ENCODE peak calls at places on chromosomes 6 and 20, in six cellular contexts. X is right atrium auricular region, A is aorta, M is PC-3, P is PC-9, E is mesenchymal stem cell. K is an unnamed sample. For H3K36me3, the result is how much of the 10 kb centered on the place peaks cover.

GRCh38 chr20:58416832-58417231 is 27.8 kb downstream of the VAPB start:
- DNase-seq in A (no peak), E (no peak), P (no peak), X (no peak), M (no peak), K (no peak)

GRCh38 chr20:54642733-54643667 is 167.6 kb downstream of the DOK5 start:
- DNase-seq in P (no peak), E (no peak), M (no peak), X (no peak), A (peak), K (no peak)

GRCh38 chr20:62409935-62410741 is 3.1 kb upstream of the CABLES2 start:
- DNase-seq in E (peak), P (peak), A (no peak), X (no peak), M (peak), K (no peak)

GRCh38 chr20:40945754-40946451 is 82.7 kb upstream of the TOP1 start:
- DNase-seq in P (peak), A (peak), M (peak), X (no peak), E (peak), K (peak)

GRCh38 chr6:44642870-44643522 is 255.5 kb downstream of the CDC5L start:
- DNase-seq in M (peak), A (no peak), E (no peak), P (no peak), X (no peak), K (no peak)

GRCh38 chr6:64258752-64259151 is 623.1 kb downstream of the PHF3 start:
- DNase-seq in M (peak), E (no peak), P (no peak), X (no peak), A (no peak), K (no peak)

GRCh38 chr20:25675161-25675560 is 21.5 kb downstream of the ZNF337 start:
- DNase-seq in E (no peak), X (no peak), M (no peak), P (no peak), A (no peak), K (no peak)

GRCh38 chr6:12602951-12603710 is 113.4 kb upstream of the PHACTR1 start:
- DNase-seq in M (peak), P (peak), E (peak), A (no peak), X (no peak), K (peak)

GRCh38 chr20:10487354-10488115 is 52.4 kb downstream of the SLX4IP start:
- DNase-seq in A (no peak), E (peak), P (no peak), M (no peak), X (no peak), K (peak)

GRCh38 chr6:53811082-53811481 is 16.3 kb downstream of the LRRC1 start:
- DNase-seq in P (peak), E (peak), X (no peak), M (peak), A (no peak), K (no peak)

GRCh38 chr6:143007626-143008025 is 53.1 kb upstream of the AIG1 start:
- DNase-seq in M (no peak), E (no peak), X (no peak), P (no peak), A (no peak), K (no peak)

GRCh38 chr20:53581444-53582311 is 12.0 kb downstream of the ZNF217 start:
- DNase-seq in E (no peak), A (peak), M (peak), P (no peak), X (peak), K (peak)

DNA sequence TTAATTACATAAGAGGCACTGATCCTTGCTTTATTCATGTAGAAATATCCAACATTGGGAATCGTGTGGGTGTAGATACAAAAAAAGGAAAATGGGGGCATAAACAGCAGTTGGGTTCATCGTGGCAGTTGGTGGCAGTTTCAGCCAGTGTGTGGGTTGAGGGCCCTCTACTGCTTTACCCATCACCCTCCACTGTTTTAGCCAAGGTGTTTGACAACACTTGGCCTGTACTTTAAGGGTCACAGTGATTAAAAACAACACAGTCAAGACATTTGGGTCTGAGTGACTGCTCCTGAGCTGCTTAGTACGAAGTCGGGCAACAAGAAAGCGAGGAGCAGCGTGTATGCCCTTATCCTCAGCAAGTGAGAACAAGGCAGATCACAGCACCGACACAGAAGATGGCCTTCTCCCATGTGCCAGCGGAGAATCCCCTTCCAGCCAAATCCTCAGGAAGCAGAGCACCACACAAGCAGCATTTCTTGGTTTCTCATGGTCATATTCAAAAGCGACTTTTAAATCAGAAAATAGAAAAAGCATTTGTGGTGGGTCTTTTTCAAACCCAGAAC is 23.7 kb downstream of the EIF2S2 start:
- DNase-seq in E (no peak), P (no peak), A (no peak), X (no peak), M (no peak), K (no peak)
- H3K36me3 ChIP-seq in E (half or more), P (under half), A (under half), X (half or more), M (half or more), K (half or more)

GRCh38 chr20:3862333-3862732 is 15.7 kb downstream of the MAVS start:
- DNase-seq in A (no peak), M (no peak), P (no peak), X (no peak), E (no peak), K (no peak)
- H3K36me3 ChIP-seq in A (under half), M (half or more), P (under half), X (half or more), E (half or more), K (half or more)

GRCh38 chr20:17611540-17612286 is 41.8 kb downstream of the DSTN start:
- DNase-seq in A (peak), X (peak), M (peak), E (no peak), P (peak), K (no peak)
- H3K36me3 ChIP-seq in A (under half), X (half or more), M (under half), E (half or more), P (under half), K (half or more)

GRCh38 chr20:20443509-20443908 is 75.6 kb downstream of the INSM1 start:
- DNase-seq in X (no peak), A (no peak), M (no peak), P (no peak), E (no peak), K (no peak)

GRCh38 chr20:20450461-20451027 is 82.6 kb downstream of the INSM1 start:
- DNase-seq in E (no peak), A (no peak), M (no peak), X (no peak), P (no peak), K (no peak)

GRCh38 chr20:20446001-20446400 is 78.1 kb downstream of the INSM1 start:
- DNase-seq in E (no peak), P (no peak), X (no peak), M (no peak), A (no peak), K (no peak)

GRCh38 chr20:20448891-20449290 is 81.0 kb downstream of the INSM1 start:
- DNase-seq in E (no peak), P (no peak), A (no peak), M (no peak), X (no peak), K (no peak)

DNA sequence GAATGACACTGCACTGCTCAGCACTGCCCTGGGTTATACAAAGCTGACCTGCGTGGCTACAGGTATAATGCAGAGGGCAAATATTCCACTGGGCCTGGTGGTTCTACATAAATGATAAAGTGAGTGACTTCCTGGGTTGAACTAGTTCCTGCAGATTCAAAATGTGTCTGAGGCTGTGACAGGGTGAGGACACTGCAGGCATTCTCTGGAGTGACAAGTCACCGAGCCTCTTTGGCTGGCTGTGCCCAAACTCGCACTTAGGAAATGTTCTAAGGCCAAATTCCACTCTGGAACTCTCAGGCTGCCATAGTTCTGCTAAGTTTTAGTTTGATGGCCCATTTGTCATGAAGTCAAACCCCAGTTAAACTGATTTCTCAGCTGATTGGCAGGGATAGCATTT is 78.7 kb downstream of the INSM1 start:
- DNase-seq in P (no peak), A (no peak), X (no peak), E (no peak), M (no peak), K (no peak)
- H3K36me3 ChIP-seq in P (under half), A (under half), X (under half), E (under half), M (under half), K (under half)

GRCh38 chr6:16001158-16001557 is 127.7 kb upstream of the MYLIP start:
- DNase-seq in X (no peak), P (no peak), A (no peak), E (no peak), M (no peak), K (no peak)
- H3K36me3 ChIP-seq in X (under half), P (under half), A (under half), E (under half), M (under half), K (under half)

K was measured in heart left ventricle.